ENCODE peak calls at places on chromosome 15, in eight cellular contexts. T is thoracic aorta, B is HL-60, P is Panc1, F is cardiac fibroblast, K is cardiac muscle cell, W is heart right ventricle, H is mammary epithelial cell. O is an unnamed sample.

GRCh38 chr15:73882761-73883419 is 9.5 kb downstream of the TBC1D21 start:
- DNase-seq in T (no peak), B (no peak), P (no peak), F (no peak), K (no peak), W (no peak), H (no peak), O (no peak)

GRCh38 chr15:57537951-57538506 is 53.7 kb upstream of the MYZAP start:
- DNase-seq in T (no peak), B (no peak), P (no peak), F (no peak), K (no peak), W (no peak), H (no peak), O (no peak)

GRCh38 chr15:20644896-20645295 is 103.3 kb upstream of the GOLGA6L6 start:
- DNase-seq in T (no peak), B (no peak), P (no peak), F (no peak), K (no peak), W (no peak), H (no peak), O (no peak)

GRCh38 chr15:70892002-70892911 is at the start of the genes LRRC49 and THAP10:
- DNase-seq in T (peak), B (peak), P (peak), F (peak), K (peak), W (peak), H (peak), O (peak)

GRCh38 chr15:81071130-81071529 is 62.9 kb upstream of the CFAP161 start:
- DNase-seq in T (no peak), B (no peak), P (no peak), F (peak), K (no peak), W (no peak), H (peak), O (peak)

GRCh38 chr15:99495430-99496301 is 70.1 kb upstream of the MEF2A start:
- DNase-seq in T (no peak), B (no peak), P (no peak), F (peak), K (no peak), W (no peak), H (no peak), O (no peak)

GRCh38 chr15:70212288-70212962 is 114.7 kb upstream of the TLE3 start:
- DNase-seq in T (no peak), B (no peak), P (no peak), F (no peak), K (peak), W (no peak), H (no peak), O (no peak)

GRCh38 chr15:52093539-52094502 is 18.8 kb downstream of the BCL2L10 start:
- DNase-seq in T (peak), B (no peak), P (peak), F (peak), K (no peak), W (peak), H (peak), O (peak)

GRCh38 chr15:55319537-55320325 is 709 bp downstream of the PIGB start:
- DNase-seq in T (no peak), B (peak), P (no peak), F (peak), K (no peak), W (no peak), H (peak), O (peak)

GRCh38 chr15:70362350-70362749 is 264.6 kb upstream of the TLE3 start:
- DNase-seq in T (no peak), B (no peak), P (no peak), F (no peak), K (no peak), W (no peak), H (no peak), O (no peak)

GRCh38 chr15:60379466-60380274 is 18.1 kb downstream of the ANXA2 start:
- DNase-seq in T (no peak), B (no peak), P (no peak), F (peak), K (peak), W (no peak), H (peak), O (peak)

GRCh38 chr15:66704019-66704782 is 2.2 kb downstream of the SMAD6 start:
- DNase-seq in T (no peak), B (no peak), P (no peak), F (no peak), K (no peak), W (no peak), H (no peak), O (no peak)

GRCh38 chr15:66703540-66703941 is 1.5 kb downstream of the SMAD6 start:
- DNase-seq in T (no peak), B (peak), P (no peak), F (no peak), K (no peak), W (no peak), H (peak), O (no peak)

GRCh38 chr15:66705277-66705927 is 3.4 kb downstream of the SMAD6 start:
- DNase-seq in T (no peak), B (no peak), P (no peak), F (no peak), K (no peak), W (no peak), H (no peak), O (no peak)

GRCh38 chr15:66706225-66706732 is 4.2 kb downstream of the SMAD6 start:
- DNase-seq in T (no peak), B (no peak), P (no peak), F (peak), K (peak), W (no peak), H (no peak), O (no peak)

GRCh38 chr15:66704783-66705113 is 2.7 kb downstream of the SMAD6 start:
- DNase-seq in T (no peak), B (no peak), P (no peak), F (no peak), K (no peak), W (no peak), H (no peak), O (no peak)
- H3K4me3 ChIP-seq in T (peak), B (no peak), P (peak), F (no peak), K (peak), W (peak), H (no peak), O (peak)

DNA sequence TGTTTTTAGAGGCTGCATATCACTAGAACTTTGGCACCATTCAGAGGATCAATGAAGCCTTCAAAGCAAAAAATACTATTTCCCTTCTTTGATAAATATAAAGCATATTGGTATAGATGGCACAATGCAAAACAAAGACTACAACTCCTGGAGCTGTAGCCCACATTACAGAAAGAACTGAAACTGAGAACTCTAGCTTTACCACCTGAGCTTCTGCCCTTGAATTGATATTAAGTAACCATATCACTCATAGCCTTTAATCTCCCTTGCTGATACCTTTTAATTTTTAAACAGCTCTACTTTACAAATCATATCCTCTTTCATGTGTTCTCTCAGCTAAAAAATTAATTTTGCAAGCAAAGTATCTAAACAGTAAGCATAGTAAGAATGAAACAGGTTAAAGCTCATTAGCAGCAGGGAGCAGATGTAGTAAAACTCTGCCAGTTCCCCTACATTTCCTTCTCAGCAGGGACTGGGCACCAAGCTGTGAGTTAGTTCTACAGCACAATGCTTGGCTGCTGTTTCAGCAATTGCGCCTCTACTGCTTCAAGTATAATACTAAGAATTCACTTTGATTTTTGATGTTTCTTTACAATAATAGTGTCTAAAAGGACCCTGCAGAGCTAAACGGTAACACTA is 97.9 kb upstream of the NANOGP8 start:
- DNase-seq in T (no peak), B (no peak), P (no peak), F (no peak), K (peak), W (no peak), H (no peak), O (peak)
- TF ChIP-seq CTCF in T (no peak), B (no peak), P (no peak), F (no peak), K (no peak), W (no peak), H (no peak), O (no peak)

GRCh38 chr15:36790891-36791290 is 211.5 kb downstream of the CDIN1 start:
- DNase-seq in T (no peak), B (no peak), P (no peak), F (no peak), K (no peak), W (no peak), H (no peak), O (no peak)

GRCh38 chr15:36791849-36792618 is 212.6 kb downstream of the CDIN1 start:
- DNase-seq in T (no peak), B (no peak), P (no peak), F (no peak), K (peak), W (peak), H (no peak), O (peak)

GRCh38 chr15:36796161-36796560 is 216.7 kb downstream of the CDIN1 start:
- DNase-seq in T (no peak), B (no peak), P (no peak), F (no peak), K (no peak), W (no peak), H (no peak), O (no peak)

GRCh38 chr15:36797128-36797527 is 217.7 kb downstream of the CDIN1 start:
- DNase-seq in T (no peak), B (no peak), P (no peak), F (no peak), K (no peak), W (no peak), H (no peak), O (no peak)

DNA sequence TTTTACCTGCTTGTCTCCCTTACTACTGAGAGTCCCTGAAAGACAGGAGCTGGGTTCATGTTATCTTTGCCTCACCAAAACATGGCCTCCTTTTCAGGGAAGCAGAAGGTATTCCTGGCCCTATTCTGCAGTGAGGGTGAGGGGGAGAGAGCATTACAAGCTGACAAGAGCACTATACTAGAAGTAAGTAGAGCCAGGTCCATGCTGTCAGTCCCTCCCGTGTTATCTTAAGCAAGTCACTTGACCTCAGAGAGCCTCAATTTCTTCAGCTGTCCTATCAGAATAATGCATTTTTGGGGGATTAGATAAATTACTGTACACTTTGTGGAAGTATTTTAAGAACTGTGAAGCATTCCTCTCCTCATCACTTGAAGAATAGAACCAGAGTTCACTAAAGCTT is 213.8 kb downstream of the CDIN1 start:
- DNase-seq in T (no peak), B (no peak), P (no peak), F (no peak), K (peak), W (no peak), H (no peak), O (no peak)
- H3K4me3 ChIP-seq in T (no peak), B (no peak), P (no peak), F (no peak), K (no peak), W (no peak), H (no peak), O (no peak)

GRCh38 chr15:90545095-90545494 is 15.4 kb downstream of the CRTC3 start:
- DNase-seq in T (no peak), B (no peak), P (no peak), F (no peak), K (no peak), W (no peak), H (no peak), O (no peak)
- TF ChIP-seq CTCF in T (no peak), B (no peak), P (peak), F (no peak), K (no peak), W (no peak), H (no peak), O (peak)

GRCh38 chr15:84840255-84840654 is 23.1 kb downstream of the ALPK3 start:
- DNase-seq in T (no peak), B (no peak), P (no peak), F (no peak), K (no peak), W (no peak), H (no peak), O (no peak)
- H3K4me3 ChIP-seq in T (peak), B (no peak), P (no peak), F (no peak), K (no peak), W (no peak), H (no peak), O (no peak)